ENCODE peak calls at places on chromosomes 6 and 20, in five cellular contexts. M, O, B, J and V are unnamed samples.

GRCh38 chr6:84282566-84282965 is 55.1 kb upstream of the CEP162 start:
- DNase-seq in M (no peak), O (no peak), B (no peak), J (no peak), V (no peak)

GRCh38 chr6:34536251-34536958 is 19.7 kb downstream of the SPDEF start:
- DNase-seq in M (no peak), O (no peak), B (no peak), J (no peak), V (no peak)

GRCh38 chr6:150456466-150456865 is 87.7 kb downstream of the IYD start:
- DNase-seq in M (no peak), O (no peak), B (no peak), J (no peak), V (no peak)

GRCh38 chr20:51489611-51490010 is 52.9 kb downstream of the NFATC2 start:
- DNase-seq in M (no peak), O (no peak), B (no peak), J (no peak), V (no peak)

GRCh38 chr20:56630506-56631317 is 1.6 kb downstream of the TFAP2C start:
- DNase-seq in M (no peak), O (no peak), B (peak), J (peak), V (no peak)

GRCh38 chr20:58372836-58373235 is 16.2 kb upstream of the VAPB start:
- DNase-seq in M (no peak), O (no peak), B (no peak), J (no peak), V (no peak)

GRCh38 chr20:17935761-17936160 is 32.8 kb downstream of the SNX5 start:
- DNase-seq in M (no peak), O (no peak), B (no peak), J (no peak), V (no peak)

GRCh38 chr6:123118811-123119210 is 122.8 kb downstream of the CLVS2 start:
- DNase-seq in M (no peak), O (no peak), B (no peak), J (no peak), V (no peak)

GRCh38 chr6:145707397-145707796 is 27.9 kb downstream of the EPM2A start:
- DNase-seq in M (no peak), O (no peak), B (no peak), J (no peak), V (no peak)

GRCh38 chr6:145705561-145705960 is 29.8 kb downstream of the EPM2A start:
- DNase-seq in M (no peak), O (no peak), B (no peak), J (no peak), V (no peak)

GRCh38 chr6:145699462-145699861 is 35.9 kb downstream of the EPM2A start:
- DNase-seq in M (no peak), O (peak), B (no peak), J (no peak), V (no peak)

DNA sequence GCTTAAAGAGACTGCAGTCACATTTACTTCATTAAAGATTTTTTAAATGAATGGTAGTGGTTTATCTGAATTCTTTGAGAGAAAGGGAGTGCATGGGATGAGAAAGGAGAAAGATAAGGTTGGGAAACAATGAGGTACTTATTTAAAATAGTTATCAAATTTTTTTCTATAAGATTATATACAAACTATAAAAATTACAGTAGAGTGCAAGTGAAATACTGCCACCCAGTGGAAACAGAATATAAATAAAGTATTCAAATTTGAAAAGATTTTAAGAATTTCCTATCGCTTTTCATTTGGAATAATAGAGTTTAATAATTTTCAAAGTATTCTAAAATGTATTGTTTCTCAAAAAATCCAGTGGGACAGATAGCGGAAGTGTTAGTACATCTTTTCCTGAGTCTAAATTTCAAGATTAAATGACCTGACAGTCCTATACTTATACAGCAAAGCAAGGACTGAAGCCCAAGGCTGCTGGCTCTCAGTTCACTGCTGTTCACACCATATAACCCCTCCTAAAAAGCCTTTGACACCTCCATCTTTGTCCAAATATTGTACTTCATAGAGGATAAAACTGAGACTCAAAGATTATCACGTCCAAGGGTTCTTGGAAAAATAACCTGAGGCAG is 31.1 kb downstream of the EPM2A start:
- DNase-seq in M (no peak), O (no peak), B (no peak), J (no peak), V (no peak)
- TF ChIP-seq CTCF in M (peak), O (peak), B (no peak), J (peak), V (peak)

GRCh38 chr20:10434467-10434831 is 427 bp upstream of the MKKS start:
- DNase-seq in M (peak), O (peak), B (peak), J (peak), V (no peak)

GRCh38 chr20:10432079-10432478 is 1.9 kb downstream of the MKKS start:
- DNase-seq in M (no peak), O (no peak), B (no peak), J (no peak), V (no peak)

GRCh38 chr20:10434832-10435812 is at the start of gene SLX4IP:
- DNase-seq in M (peak), O (peak), B (peak), J (peak), V (no peak)

GRCh38 chr20:10433014-10433622 is 904 bp downstream of the MKKS start:
- DNase-seq in M (no peak), O (no peak), B (no peak), J (no peak), V (no peak)

DNA sequence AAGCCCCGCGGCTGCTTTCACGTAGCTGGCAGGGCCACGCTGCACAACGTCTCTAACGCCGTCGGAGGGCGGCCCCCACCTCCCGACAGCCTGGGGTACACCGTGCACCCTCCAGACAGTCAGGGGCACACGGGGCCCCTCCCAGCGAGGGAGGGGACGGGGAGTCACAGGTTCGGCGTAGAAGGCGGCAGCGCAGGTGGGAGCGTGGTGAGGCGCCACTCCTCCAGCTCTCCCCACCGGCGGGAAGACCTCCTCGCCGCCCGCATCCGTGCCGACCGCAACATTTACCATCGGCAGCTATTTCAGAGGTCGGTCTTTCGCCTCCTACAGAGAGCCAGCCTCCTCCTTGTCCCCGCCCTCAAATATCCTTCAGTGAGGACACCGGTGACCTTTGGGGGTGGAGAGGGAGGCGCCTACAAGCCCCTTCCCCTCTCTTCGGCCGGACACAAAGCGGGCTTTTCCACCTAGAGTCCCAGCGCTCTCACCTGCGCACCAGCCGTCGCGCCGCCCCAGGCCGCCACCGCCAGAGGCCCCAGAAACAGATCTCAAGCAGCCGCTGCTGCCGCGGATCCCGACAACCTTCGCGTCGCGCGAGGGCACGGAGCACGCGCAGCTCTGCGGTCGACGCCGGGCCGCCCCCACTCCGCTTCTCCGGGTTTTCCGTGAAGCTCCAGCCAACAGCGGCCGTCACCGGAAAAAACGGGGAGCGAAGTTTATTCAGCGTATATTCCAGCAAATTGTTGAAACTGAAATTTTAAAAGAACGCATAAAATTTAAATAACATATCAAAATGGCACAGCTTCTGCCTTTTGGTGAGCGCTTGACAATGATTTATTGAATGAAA is at the start of gene MKKS:
- DNase-seq in M (peak), O (peak), B (peak), J (peak), V (no peak)
- TF ChIP-seq CTCF in M (no peak), O (peak), B (no peak), J (peak), V (no peak)

GRCh38 chr20:32565735-32566032 is 19.4 kb downstream of the NOL4L start:
- DNase-seq in M (no peak), O (no peak), B (no peak), J (no peak), V (no peak)
- TF ChIP-seq CTCF in M (no peak), O (no peak), B (no peak), J (no peak), V (no peak)

GRCh38 chr6:14711056-14711703 is 534.7 kb upstream of the JARID2 start:
- DNase-seq in M (no peak), O (peak), B (peak), J (no peak), V (no peak)
- TF ChIP-seq CTCF in M (peak), O (peak), B (peak), J (peak), V (no peak)